ENCODE peak calls at places on chromosomes 1 and 21, in four cellular contexts. R is midbrain, M is EL, Q is AG10803. G is an unnamed sample.

GRCh38 chr1:72579629-72580028 is 297.3 kb upstream of the NEGR1 start:
- DNase-seq in R (no peak), M (no peak), Q (no peak), G (no peak)

GRCh38 chr1:98205291-98206017 is 284.6 kb upstream of the DPYD start:
- DNase-seq in R (no peak), M (peak), Q (no peak), G (no peak)

GRCh38 chr1:159854693-159855192 is 7.7 kb downstream of the VSIG8 start:
- DNase-seq in R (peak), M (peak), Q (peak), G (peak)

GRCh38 chr1:212288614-212289013 is 3.4 kb downstream of the PPP2R5A start:
- DNase-seq in R (peak), M (peak), Q (peak), G (no peak)

GRCh38 chr1:100719490-100719889 is at the start of gene VCAM1:
- DNase-seq in R (no peak), M (no peak), Q (no peak), G (no peak)

GRCh38 chr1:218433744-218434143 is 88.6 kb downstream of the TGFB2 start:
- DNase-seq in R (no peak), M (no peak), Q (peak), G (no peak)

GRCh38 chr1:162212713-162213112 is 143.2 kb downstream of the NOS1AP start:
- DNase-seq in R (no peak), M (no peak), Q (no peak), G (no peak)

GRCh38 chr1:91799159-91799558 is 86.8 kb downstream of the TGFBR3 start:
- DNase-seq in R (no peak), M (no peak), Q (no peak), G (no peak)

GRCh38 chr1:53781654-53782053 is 42.7 kb upstream of the GLIS1 start:
- DNase-seq in R (no peak), M (peak), Q (peak), G (no peak)

GRCh38 chr1:67367370-67368345 is 60.0 kb downstream of the IL12RB2 start:
- DNase-seq in R (no peak), M (peak), Q (no peak), G (peak)

GRCh38 chr1:240803151-240803550 is 191.2 kb upstream of the GREM2 start:
- DNase-seq in R (no peak), M (peak), Q (peak), G (peak)

GRCh38 chr1:229643996-229644748 is 18.1 kb downstream of the URB2 start:
- DNase-seq in R (no peak), M (peak), Q (peak), G (no peak)

GRCh38 chr1:1207254-1207902 is 986 bp upstream of the TNFRSF18 start:
- DNase-seq in R (no peak), M (no peak), Q (no peak), G (no peak)

GRCh38 chr1:54816130-54816529 is 15.0 kb upstream of the TTC22 start:
- DNase-seq in R (no peak), M (no peak), Q (no peak), G (no peak)

GRCh38 chr21:28714795-28715464 is 277.7 kb downstream of the LTN1 start:
- DNase-seq in R (no peak), M (peak), Q (peak), G (peak)

GRCh38 chr1:182614796-182615451 is 10.7 kb upstream of the RGS16 start:
- DNase-seq in R (peak), M (peak), Q (peak), G (peak)

GRCh38 chr21:44845418-44846200 is 27.7 kb upstream of the SUMO3 start:
- DNase-seq in R (peak), M (peak), Q (peak), G (no peak)

GRCh38 chr1:162023547-162024501 is at the start of gene OLFML2B:
- DNase-seq in R (peak), M (peak), Q (peak), G (peak)

G was measured in NCI-H774.